ENCODE peak calls at places on chromosomes 1 and 21, in seven cellular contexts. One of them, this sample, is unnamed. For H4K20me1, the result is how much of the 10 kb centered on the place peaks cover.

GRCh38 chr1:2473198-2473597 is 2.9 kb upstream of the PLCH2 start:
- DNase-seq in GM23248: no peak
- DNase-seq in IMR-90: no peak
- DNase-seq in fibroblast of lung: no peak
- DNase-seq in endothelial cell of umbilical vein: no peak
- DNase-seq in GM23338: no peak
- DNase-seq in GM12878: no peak
- DNase-seq in this sample: no peak

GRCh38 chr1:9651565-9652378 is at the start of gene PIK3CD:
- DNase-seq in GM23248: peak
- DNase-seq in IMR-90: peak
- DNase-seq in fibroblast of lung: peak
- DNase-seq in endothelial cell of umbilical vein: no peak
- DNase-seq in GM23338: peak
- DNase-seq in GM12878: no peak
- DNase-seq in this sample: peak

GRCh38 chr1:168476588-168477379 is 67.0 kb downstream of the XCL2 start:
- DNase-seq in GM23248: no peak
- DNase-seq in IMR-90: no peak
- DNase-seq in fibroblast of lung: no peak
- DNase-seq in endothelial cell of umbilical vein: no peak
- DNase-seq in GM23338: peak
- DNase-seq in GM12878: no peak
- DNase-seq in this sample: no peak

GRCh38 chr1:245277276-245277675 is 122.5 kb downstream of the KIF26B start:
- DNase-seq in GM23248: peak
- DNase-seq in IMR-90: no peak
- DNase-seq in fibroblast of lung: no peak
- DNase-seq in endothelial cell of umbilical vein: no peak
- DNase-seq in GM23338: peak
- DNase-seq in GM12878: no peak
- DNase-seq in this sample: peak

GRCh38 chr1:12095822-12096263 is 32.7 kb downstream of the TNFRSF8 start:
- DNase-seq in GM23248: peak
- DNase-seq in IMR-90: peak
- DNase-seq in fibroblast of lung: peak
- DNase-seq in endothelial cell of umbilical vein: no peak
- DNase-seq in GM23338: peak
- DNase-seq in GM12878: no peak
- DNase-seq in this sample: no peak

GRCh38 chr1:233241782-233242181 is 53.7 kb downstream of the PCNX2 start:
- DNase-seq in GM23248: no peak
- DNase-seq in IMR-90: no peak
- DNase-seq in fibroblast of lung: no peak
- DNase-seq in endothelial cell of umbilical vein: no peak
- DNase-seq in GM23338: no peak
- DNase-seq in GM12878: no peak
- DNase-seq in this sample: no peak

GRCh38 chr1:202967684-202968281 is 726 bp upstream of the CYB5R1 start:
- DNase-seq in GM23248: peak
- DNase-seq in IMR-90: no peak
- DNase-seq in fibroblast of lung: no peak
- DNase-seq in endothelial cell of umbilical vein: peak
- DNase-seq in GM23338: peak
- DNase-seq in GM12878: no peak
- DNase-seq in this sample: peak

GRCh38 chr1:177969825-177970371 is at the start of gene SEC16B:
- DNase-seq in GM23248: no peak
- DNase-seq in IMR-90: no peak
- DNase-seq in fibroblast of lung: no peak
- DNase-seq in endothelial cell of umbilical vein: no peak
- DNase-seq in GM23338: peak
- DNase-seq in GM12878: no peak
- DNase-seq in this sample: no peak

GRCh38 chr21:33945652-33946270 is 30.2 kb upstream of the ATP5PO start:
- DNase-seq in GM23248: no peak
- DNase-seq in IMR-90: no peak
- DNase-seq in fibroblast of lung: no peak
- DNase-seq in endothelial cell of umbilical vein: no peak
- DNase-seq in GM23338: no peak
- DNase-seq in GM12878: no peak
- DNase-seq in this sample: no peak

GRCh38 chr1:81305997-81306452 is 494.7 kb upstream of the ADGRL2 start:
- DNase-seq in GM23248: peak
- DNase-seq in IMR-90: peak
- DNase-seq in fibroblast of lung: peak
- DNase-seq in endothelial cell of umbilical vein: peak
- DNase-seq in GM23338: peak
- DNase-seq in GM12878: no peak
- DNase-seq in this sample: peak

GRCh38 chr1:125087247-125087646 is 3902.5 kb downstream of the SRGAP2C start:
- DNase-seq in GM23248: no peak
- DNase-seq in IMR-90: no peak
- DNase-seq in fibroblast of lung: no peak
- DNase-seq in endothelial cell of umbilical vein: no peak
- DNase-seq in GM23338: no peak
- DNase-seq in GM12878: no peak
- DNase-seq in this sample: no peak

GRCh38 chr1:11357291-11357690 is 84.3 kb downstream of the UBIAD1 start:
- DNase-seq in GM23248: no peak
- DNase-seq in IMR-90: no peak
- DNase-seq in fibroblast of lung: no peak
- DNase-seq in endothelial cell of umbilical vein: no peak
- DNase-seq in GM23338: peak
- DNase-seq in GM12878: no peak
- DNase-seq in this sample: no peak

GRCh38 chr1:226569879-226570547 is 21.4 kb downstream of the STUM start:
- DNase-seq in GM23248: peak
- DNase-seq in IMR-90: no peak
- DNase-seq in fibroblast of lung: no peak
- DNase-seq in endothelial cell of umbilical vein: no peak
- DNase-seq in GM23338: peak
- DNase-seq in GM12878: no peak
- DNase-seq in this sample: peak

GRCh38 chr1:224057461-224058199 is 56.3 kb upstream of the FBXO28 start:
- DNase-seq in GM23248: no peak
- DNase-seq in IMR-90: no peak
- DNase-seq in fibroblast of lung: no peak
- DNase-seq in endothelial cell of umbilical vein: no peak
- DNase-seq in GM23338: no peak
- DNase-seq in GM12878: no peak
- DNase-seq in this sample: no peak

GRCh38 chr1:3337798-3338724 is 116.4 kb upstream of the ARHGEF16 start:
- DNase-seq in GM23248: no peak
- DNase-seq in IMR-90: no peak
- DNase-seq in fibroblast of lung: no peak
- DNase-seq in endothelial cell of umbilical vein: no peak
- DNase-seq in GM23338: no peak
- DNase-seq in GM12878: no peak
- DNase-seq in this sample: no peak

GRCh38 chr1:112673589-112674439 is 645 bp upstream of the MOV10 start:
- DNase-seq in GM23248: peak
- DNase-seq in IMR-90: peak
- DNase-seq in fibroblast of lung: peak
- DNase-seq in endothelial cell of umbilical vein: peak
- DNase-seq in GM23338: peak
- DNase-seq in GM12878: no peak
- DNase-seq in this sample: peak

GRCh38 chr1:119440908-119441307 is 26.0 kb downstream of the HSD3B2 start:
- DNase-seq in GM23248: no peak
- DNase-seq in IMR-90: no peak
- DNase-seq in fibroblast of lung: no peak
- DNase-seq in endothelial cell of umbilical vein: no peak
- DNase-seq in GM23338: peak
- DNase-seq in GM12878: no peak
- DNase-seq in this sample: peak

GRCh38 chr1:65011983-65012382 is 45.6 kb upstream of the JAK1 start:
- DNase-seq in GM23248: no peak
- DNase-seq in IMR-90: no peak
- DNase-seq in fibroblast of lung: no peak
- DNase-seq in endothelial cell of umbilical vein: no peak
- DNase-seq in GM23338: no peak
- DNase-seq in GM12878: no peak
- DNase-seq in this sample: no peak

GRCh38 chr1:24932284-24932683 is 2.2 kb upstream of the RUNX3 start:
- DNase-seq in GM23248: peak
- DNase-seq in IMR-90: no peak
- DNase-seq in fibroblast of lung: no peak
- DNase-seq in endothelial cell of umbilical vein: no peak
- DNase-seq in GM23338: peak
- DNase-seq in GM12878: no peak
- DNase-seq in this sample: peak

GRCh38 chr1:151514366-151514765 is 3.2 kb downstream of the CGN start:
- DNase-seq in GM23248: no peak
- DNase-seq in IMR-90: no peak
- DNase-seq in fibroblast of lung: no peak
- DNase-seq in endothelial cell of umbilical vein: no peak
- DNase-seq in GM23338: no peak
- DNase-seq in GM12878: no peak
- DNase-seq in this sample: no peak

GRCh38 chr1:53281180-53281579 is 42.9 kb upstream of the MAGOH start:
- DNase-seq in GM23248: no peak
- DNase-seq in IMR-90: no peak
- DNase-seq in fibroblast of lung: no peak
- DNase-seq in endothelial cell of umbilical vein: no peak
- DNase-seq in GM23338: no peak
- DNase-seq in GM12878: no peak
- DNase-seq in this sample: no peak

GRCh38 chr21:41167348-41168342 is at the start of gene BACE2:
- DNase-seq in GM23248: peak
- DNase-seq in IMR-90: peak
- DNase-seq in fibroblast of lung: peak
- DNase-seq in endothelial cell of umbilical vein: peak
- DNase-seq in GM23338: peak
- DNase-seq in GM12878: no peak
- DNase-seq in this sample: peak

GRCh38 chr1:39955547-39956539 is 898 bp downstream of the MFSD2A start:
- DNase-seq in GM23248: peak
- DNase-seq in IMR-90: peak
- DNase-seq in fibroblast of lung: peak
- DNase-seq in endothelial cell of umbilical vein: peak
- DNase-seq in GM23338: peak
- DNase-seq in GM12878: peak
- DNase-seq in this sample: peak

DNA sequence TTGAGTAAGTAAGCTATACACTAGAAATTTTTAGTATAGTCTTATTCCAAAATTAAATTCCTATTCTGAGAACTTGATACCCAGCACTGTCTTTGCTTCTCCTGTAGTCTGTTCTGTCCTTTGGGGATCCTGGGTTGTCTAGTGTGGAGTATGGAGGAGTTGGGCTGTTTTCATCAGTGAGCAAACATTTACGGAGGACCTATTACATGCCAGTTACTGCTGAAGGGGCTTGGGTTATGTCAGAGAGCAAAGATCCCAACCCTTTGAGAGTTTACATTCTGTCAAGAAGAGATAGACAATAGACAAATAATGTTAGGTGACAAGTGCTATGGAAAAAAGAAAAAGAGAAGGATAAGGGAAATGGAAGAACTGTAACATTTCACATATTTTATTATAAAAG is 9.0 kb downstream of the TRAPPC10 start:
- DNase-seq in GM23248: no peak
- DNase-seq in IMR-90: no peak
- DNase-seq in fibroblast of lung: no peak
- DNase-seq in endothelial cell of umbilical vein: no peak
- DNase-seq in GM23338: no peak
- DNase-seq in GM12878: no peak
- DNase-seq in this sample: no peak
- H4K20me1 ChIP-seq in GM23248: under half
- H4K20me1 ChIP-seq in IMR-90: half or more
- H4K20me1 ChIP-seq in fibroblast of lung: under half
- H4K20me1 ChIP-seq in endothelial cell of umbilical vein: under half
- H4K20me1 ChIP-seq in GM23338: half or more
- H4K20me1 ChIP-seq in GM12878: under half
- H4K20me1 ChIP-seq in this sample: half or more

GRCh38 chr1:181023265-181024057 is 791 bp upstream of the STX6 start:
- DNase-seq in GM23248: no peak
- DNase-seq in IMR-90: no peak
- DNase-seq in fibroblast of lung: no peak
- DNase-seq in endothelial cell of umbilical vein: no peak
- DNase-seq in GM23338: no peak
- DNase-seq in GM12878: no peak
- DNase-seq in this sample: no peak
- H3K27ac ChIP-seq in GM23248: peak
- H3K27ac ChIP-seq in IMR-90: no peak
- H3K27ac ChIP-seq in fibroblast of lung: no peak
- H3K27ac ChIP-seq in endothelial cell of umbilical vein: no peak
- H3K27ac ChIP-seq in GM23338: no peak
- H3K27ac ChIP-seq in GM12878: no peak
- H3K27ac ChIP-seq in this sample: no peak

GRCh38 chr1:77350012-77350411 is 68.2 kb downstream of the AK5 start:
- DNase-seq in GM23248: no peak
- DNase-seq in IMR-90: no peak
- DNase-seq in fibroblast of lung: no peak
- DNase-seq in endothelial cell of umbilical vein: no peak
- DNase-seq in GM23338: no peak
- DNase-seq in GM12878: no peak
- DNase-seq in this sample: no peak

GRCh38 chr1:77354996-77355395 is 73.2 kb downstream of the AK5 start:
- DNase-seq in GM23248: peak
- DNase-seq in IMR-90: no peak
- DNase-seq in fibroblast of lung: no peak
- DNase-seq in endothelial cell of umbilical vein: no peak
- DNase-seq in GM23338: no peak
- DNase-seq in GM12878: no peak
- DNase-seq in this sample: no peak

GRCh38 chr1:77349275-77349674 is 67.5 kb downstream of the AK5 start:
- DNase-seq in GM23248: no peak
- DNase-seq in IMR-90: no peak
- DNase-seq in fibroblast of lung: no peak
- DNase-seq in endothelial cell of umbilical vein: no peak
- DNase-seq in GM23338: no peak
- DNase-seq in GM12878: no peak
- DNase-seq in this sample: no peak

GRCh38 chr1:77360256-77360655 is 78.4 kb downstream of the AK5 start:
- DNase-seq in GM23248: no peak
- DNase-seq in IMR-90: no peak
- DNase-seq in fibroblast of lung: no peak
- DNase-seq in endothelial cell of umbilical vein: no peak
- DNase-seq in GM23338: no peak
- DNase-seq in GM12878: no peak
- DNase-seq in this sample: no peak

GRCh38 chr1:77354536-77354935 is 72.7 kb downstream of the AK5 start:
- DNase-seq in GM23248: no peak
- DNase-seq in IMR-90: no peak
- DNase-seq in fibroblast of lung: no peak
- DNase-seq in endothelial cell of umbilical vein: no peak
- DNase-seq in GM23338: no peak
- DNase-seq in GM12878: no peak
- DNase-seq in this sample: no peak
- H4K20me1 ChIP-seq in GM23248: under half
- H4K20me1 ChIP-seq in IMR-90: under half
- H4K20me1 ChIP-seq in fibroblast of lung: under half
- H4K20me1 ChIP-seq in endothelial cell of umbilical vein: under half
- H4K20me1 ChIP-seq in GM23338: under half
- H4K20me1 ChIP-seq in GM12878: under half
- H4K20me1 ChIP-seq in this sample: under half

DNA sequence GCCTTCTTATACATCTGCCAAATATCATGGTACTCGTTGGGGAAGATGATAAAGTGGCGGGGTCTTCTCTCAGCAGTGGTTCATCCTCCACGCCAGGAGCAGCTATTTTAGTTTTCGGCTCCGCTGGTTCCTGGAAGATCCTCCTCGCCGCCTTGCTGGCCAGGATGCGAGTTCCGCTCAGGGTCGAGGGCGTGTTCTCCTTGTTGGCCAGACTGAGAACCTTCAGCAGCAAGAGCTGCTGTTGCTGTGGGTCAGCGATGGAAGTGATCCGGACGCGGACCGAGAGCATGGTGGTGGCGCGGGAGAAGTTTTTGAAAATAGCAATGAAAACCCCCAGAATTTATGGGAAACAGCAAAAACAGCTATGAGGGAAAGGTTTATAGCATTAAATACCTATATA is 11.4 kb upstream of the CFAP126 start:
- DNase-seq in GM23248: peak
- DNase-seq in IMR-90: peak
- DNase-seq in fibroblast of lung: no peak
- DNase-seq in endothelial cell of umbilical vein: no peak
- DNase-seq in GM23338: peak
- DNase-seq in GM12878: no peak
- DNase-seq in this sample: peak
- H3K27ac ChIP-seq in GM23248: no peak
- H3K27ac ChIP-seq in IMR-90: no peak
- H3K27ac ChIP-seq in fibroblast of lung: no peak
- H3K27ac ChIP-seq in endothelial cell of umbilical vein: no peak
- H3K27ac ChIP-seq in GM23338: no peak
- H3K27ac ChIP-seq in GM12878: no peak
- H3K27ac ChIP-seq in this sample: no peak